ENCODE peak calls at places on chromosomes 2 and 18, in seven cellular contexts. C is HCT116, I is K562, Y is GM12878, O is SK-N-SH, N is H1, R is HepG2. G is an unnamed sample.

GRCh38 chr2:13968811-13969210 is 663.7 kb upstream of the LRATD1 start:
- DNase-seq in R (no peak), N (no peak), C (no peak), I (no peak), Y (no peak), O (no peak), G (no peak)

GRCh38 chr2:217074576-217075224 is 214.8 kb upstream of the TNP1 start:
- DNase-seq in O (no peak), N (no peak), R (no peak), I (no peak), Y (no peak), C (no peak), G (no peak)

GRCh38 chr2:157258520-157259326 is 1.2 kb downstream of the GALNT5 start:
- DNase-seq in R (no peak), C (no peak), O (no peak), I (peak), N (no peak), Y (no peak), G (no peak)

GRCh38 chr2:11104794-11105660 is 50.2 kb upstream of the SLC66A3 start:
- DNase-seq in Y (no peak), C (no peak), O (no peak), R (no peak), I (no peak), N (no peak), G (no peak)

GRCh38 chr2:187924293-187924692 is 367.4 kb upstream of the GULP1 start:
- DNase-seq in I (no peak), C (no peak), O (no peak), Y (no peak), N (no peak), R (no peak), G (no peak)

GRCh38 chr2:145593280-145593679 is 1073.4 kb upstream of the ZEB2 start:
- DNase-seq in N (no peak), Y (peak), O (no peak), C (no peak), I (no peak), R (no peak), G (no peak)

GRCh38 chr2:59149271-59149670 is 908.1 kb upstream of the FANCL start:
- DNase-seq in R (no peak), Y (no peak), O (no peak), I (no peak), N (no peak), C (no peak), G (no peak)

GRCh38 chr2:175282300-175282699 is 100.8 kb upstream of the ATP5MC3 start:
- DNase-seq in C (peak), Y (no peak), R (peak), I (peak), N (no peak), O (peak), G (peak)

GRCh38 chr18:40387130-40387821 is 1567.8 kb upstream of the PIK3C3 start:
- DNase-seq in I (no peak), R (no peak), C (no peak), O (no peak), N (no peak), Y (no peak), G (no peak)

GRCh38 chr2:202099515-202099914 is 26.5 kb downstream of the KIAA2012 start:
- DNase-seq in C (no peak), O (no peak), R (no peak), I (no peak), Y (no peak), N (no peak), G (no peak)

GRCh38 chr2:10140841-10141610 is 18.5 kb downstream of the RRM2 start:
- DNase-seq in Y (no peak), C (no peak), N (no peak), R (no peak), I (no peak), O (no peak), G (peak)

GRCh38 chr2:162636206-162636728 is 202.3 kb downstream of the KCNH7 start:
- DNase-seq in N (no peak), O (no peak), R (no peak), I (no peak), C (no peak), Y (no peak), G (no peak)

GRCh38 chr2:129379411-129379810 is 600.1 kb upstream of the RAB6C start:
- DNase-seq in C (no peak), N (no peak), O (no peak), I (no peak), Y (peak), R (no peak), G (no peak)

GRCh38 chr2:26646986-26647672 is 6.0 kb upstream of the CIB4 start:
- DNase-seq in C (no peak), Y (no peak), N (peak), I (no peak), R (no peak), O (no peak), G (no peak)

GRCh38 chr2:3277050-3277747 is 100.4 kb downstream of the EIPR1 start:
- DNase-seq in I (no peak), N (no peak), Y (no peak), C (no peak), R (no peak), O (no peak), G (no peak)

GRCh38 chr2:171531291-171531690 is 9.0 kb downstream of the CYBRD1 start:
- DNase-seq in I (no peak), R (no peak), Y (no peak), C (no peak), O (no peak), N (no peak), G (no peak)

GRCh38 chr2:223970343-223971128 is 13.3 kb downstream of the MRPL44 start:
- DNase-seq in O (peak), R (peak), C (peak), N (peak), Y (no peak), I (peak), G (peak)

GRCh38 chr2:182554950-182555349 is 128.1 kb upstream of the PDE1A start:
- DNase-seq in R (no peak), N (no peak), I (no peak), Y (no peak), C (no peak), O (peak), G (no peak)

GRCh38 chr18:6728809-6729246 is 688 bp upstream of the ARHGAP28 start:
- DNase-seq in N (no peak), C (no peak), R (no peak), I (peak), O (no peak), Y (no peak), G (no peak)

GRCh38 chr2:81670885-81671284 is 1366.3 kb upstream of the LRRTM1 start:
- DNase-seq in N (no peak), R (no peak), O (no peak), I (no peak), C (no peak), Y (no peak), G (no peak)

GRCh38 chr18:57353940-57354461 is 1.6 kb downstream of the ST8SIA3 start:
- DNase-seq in Y (no peak), C (no peak), R (peak), O (peak), I (peak), N (peak), G (peak)

GRCh38 chr18:12516049-12516677 is 108.4 kb downstream of the PRELID3A start:
- DNase-seq in Y (no peak), R (no peak), C (no peak), N (no peak), I (no peak), O (no peak), G (no peak)

GRCh38 chr18:39058386-39059000 is 1492.9 kb upstream of the CELF4 start:
- DNase-seq in Y (no peak), O (no peak), C (no peak), N (no peak), R (no peak), I (no peak), G (no peak)

GRCh38 chr2:96403481-96403880 is 67.9 kb downstream of the NCAPH start:
- DNase-seq in C (no peak), O (no peak), R (no peak), I (no peak), N (no peak), Y (no peak), G (no peak)

GRCh38 chr18:31652875-31653274 is 31.5 kb downstream of the B4GALT6 start:
- DNase-seq in N (no peak), R (no peak), I (no peak), Y (no peak), C (no peak), O (no peak), G (no peak)

GRCh38 chr2:16589465-16589864 is 76.2 kb downstream of the CYRIA start:
- DNase-seq in C (no peak), R (no peak), Y (no peak), I (no peak), O (no peak), N (no peak), G (no peak)

GRCh38 chr2:101692037-101692436 is 5.5 kb upstream of the MAP4K4 start:
- DNase-seq in Y (no peak), I (no peak), O (no peak), N (no peak), R (no peak), C (no peak), G (no peak)

GRCh38 chr2:108555572-108555971 is 21.3 kb downstream of the LIMS1 start:
- DNase-seq in Y (no peak), O (no peak), I (no peak), N (no peak), C (no peak), R (no peak), G (no peak)

GRCh38 chr2:177429688-177430325 is 37.2 kb downstream of the AGPS start:
- DNase-seq in I (no peak), Y (no peak), N (no peak), C (no peak), O (no peak), R (no peak), G (no peak)

GRCh38 chr18:5747678-5748077 is 147.6 kb downstream of the TMEM200C start:
- DNase-seq in I (no peak), Y (no peak), R (peak), O (no peak), N (no peak), C (no peak), G (no peak)

GRCh38 chr2:224359569-224359968 is 42.3 kb downstream of the FAM124B start:
- DNase-seq in C (no peak), R (peak), Y (no peak), O (peak), I (peak), N (peak), G (no peak)

GRCh38 chr2:70728128-70728527 is 39.9 kb downstream of the ADD2 start:
- DNase-seq in O (no peak), Y (no peak), C (no peak), I (no peak), N (peak), R (no peak), G (no peak)

GRCh38 chr18:36067118-36067957 is at the start of gene RPRD1A:
- DNase-seq in O (peak), Y (peak), R (peak), N (peak), C (peak), I (peak), G (peak)

GRCh38 chr2:184302506-184302905 is 295.8 kb upstream of the ZNF804A start:
- DNase-seq in I (no peak), O (no peak), C (no peak), R (no peak), Y (no peak), N (no peak), G (no peak)

GRCh38 chr2:203155406-203155805 is 83.4 kb upstream of the CYP20A1 start:
- DNase-seq in R (no peak), Y (no peak), O (no peak), C (peak), I (no peak), N (no peak), G (no peak)

GRCh38 chr2:160409480-160409879 is 84.1 kb downstream of the RBMS1 start:
- DNase-seq in R (no peak), N (no peak), C (no peak), Y (no peak), I (no peak), O (no peak), G (no peak)

GRCh38 chr2:222440670-222441422 is 16.5 kb downstream of the SGPP2 start:
- DNase-seq in Y (no peak), C (no peak), R (peak), I (no peak), O (no peak), N (no peak), G (no peak)

GRCh38 chr2:162257416-162257815 is 14.2 kb upstream of the FAP start:
- DNase-seq in O (no peak), C (no peak), Y (no peak), R (no peak), I (no peak), N (no peak), G (no peak)

GRCh38 chr2:178072383-178073301 is at the start of gene PDE11A:
- DNase-seq in R (peak), I (peak), O (peak), C (peak), Y (no peak), N (peak), G (peak)

DNA sequence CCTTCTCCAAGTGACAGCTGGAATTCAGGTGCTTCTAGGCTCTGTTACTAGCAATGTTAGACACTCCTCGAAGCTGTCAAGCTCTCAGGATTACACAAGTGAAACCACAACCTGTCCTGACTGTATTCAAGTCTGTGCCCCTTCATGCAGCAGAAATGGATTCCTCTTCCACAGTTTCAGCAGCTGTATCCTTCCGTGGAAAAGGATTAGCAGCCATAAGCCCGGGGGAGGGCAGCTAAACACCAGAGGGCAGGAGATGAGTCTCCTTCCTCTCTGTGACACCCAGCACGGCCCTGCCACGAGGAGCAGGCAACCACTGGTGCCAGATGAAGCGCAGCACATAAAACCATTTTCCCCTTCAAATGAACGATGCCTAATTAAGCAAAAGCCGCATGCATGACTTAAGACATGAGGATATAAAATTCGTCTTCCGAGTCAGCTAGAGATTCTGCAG is 1.2 kb downstream of the ST3GAL5 start:
- DNase-seq in O (peak), R (no peak), I (no peak), N (no peak), Y (no peak), C (no peak), G (no peak)
- TF ChIP-seq JUND in O (no peak), R (no peak), I (no peak), N (no peak), Y (no peak), C (no peak), G (no peak)

DNA sequence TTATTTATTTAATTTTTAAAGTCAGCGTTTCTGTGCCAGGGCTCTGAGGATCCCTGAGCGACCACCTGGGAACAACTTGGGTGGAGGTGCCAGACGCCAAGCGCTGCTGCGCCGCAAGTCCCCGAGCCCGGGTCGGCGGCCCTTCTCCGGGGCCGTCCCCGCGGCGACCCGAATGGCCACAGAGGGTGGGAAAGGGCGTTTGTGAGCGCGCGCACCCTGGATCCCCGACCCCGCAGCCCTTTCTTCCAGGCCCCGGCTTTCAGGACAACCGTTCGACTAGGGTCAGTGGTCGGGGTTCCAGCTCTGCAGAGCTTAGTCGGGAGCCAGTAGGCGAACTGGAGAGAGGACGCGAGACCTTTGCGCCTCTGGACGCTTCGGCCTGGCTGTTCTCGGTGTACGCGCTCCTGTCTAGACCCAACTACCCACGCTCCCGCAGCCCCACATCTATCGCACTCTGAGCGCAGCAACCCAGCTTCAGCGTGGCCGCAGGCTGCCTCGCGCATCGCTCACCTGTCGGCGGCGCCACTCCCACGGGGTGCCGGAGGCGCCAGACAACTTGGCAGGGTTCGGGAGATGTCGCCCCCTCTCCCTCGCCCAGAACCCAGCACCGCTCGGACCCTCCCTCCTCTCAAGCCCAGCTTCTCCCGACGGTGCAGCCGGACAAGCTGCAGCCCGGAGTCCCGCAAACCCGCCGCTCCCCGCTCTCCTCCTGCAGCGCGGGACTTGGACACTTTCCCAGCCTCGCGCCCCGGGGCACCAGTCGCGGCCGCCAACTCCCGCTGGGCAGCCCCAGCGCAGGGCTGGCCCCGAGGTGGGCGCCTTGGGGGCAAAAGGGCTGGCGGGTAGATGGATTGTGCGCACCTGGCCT is 785 bp downstream of the LYPD1 start:
- DNase-seq in R (no peak), O (peak), I (no peak), C (no peak), N (peak), Y (no peak), G (peak)
- TF ChIP-seq JUND in R (no peak), O (no peak), I (no peak), C (no peak), N (no peak), Y (no peak), G (no peak)

GRCh38 chr2:229170907-229171306 is 100.2 kb downstream of the PID1 start:
- DNase-seq in Y (no peak), I (no peak), N (no peak), O (no peak), R (no peak), C (no peak), G (no peak)

GRCh38 chr2:229173810-229174359 is 97.2 kb downstream of the PID1 start:
- DNase-seq in C (no peak), I (no peak), R (no peak), N (no peak), Y (no peak), O (no peak), G (no peak)

GRCh38 chr2:229174794-229175529 is 96.1 kb downstream of the PID1 start:
- DNase-seq in N (no peak), C (no peak), I (no peak), O (no peak), R (no peak), Y (no peak), G (no peak)

GRCh38 chr2:229169751-229170150 is 101.3 kb downstream of the PID1 start:
- DNase-seq in Y (no peak), R (no peak), O (no peak), I (no peak), C (no peak), N (no peak), G (no peak)

DNA sequence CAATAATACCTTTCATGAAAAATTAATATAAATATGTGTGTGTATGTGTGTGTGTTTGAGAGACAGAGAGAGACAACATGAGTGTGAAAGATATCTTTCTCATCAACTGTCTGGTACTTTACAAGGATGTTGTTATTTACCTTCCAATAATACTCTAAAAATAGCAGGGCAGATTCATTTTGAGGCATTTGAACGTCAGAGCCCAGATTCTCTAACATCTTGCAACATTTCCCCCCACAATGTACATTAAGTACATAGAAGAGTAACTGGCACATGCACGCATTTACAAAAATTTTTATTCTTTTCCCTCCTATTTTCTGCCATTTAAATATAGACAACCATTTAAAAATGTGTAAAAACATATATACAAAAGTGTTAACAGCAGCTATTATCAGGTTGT is 100.9 kb downstream of the PID1 start:
- DNase-seq in I (no peak), O (no peak), N (no peak), Y (no peak), C (no peak), R (no peak), G (no peak)
- TF ChIP-seq JUND in I (no peak), O (no peak), N (no peak), Y (no peak), C (no peak), R (no peak), G (no peak)

GRCh38 chr2:232315049-232315922 is 63.3 kb upstream of the ALPP start:
- DNase-seq in C (no peak), R (no peak), N (no peak), Y (peak), I (no peak), O (no peak), G (no peak)
- TF ChIP-seq JUND in C (no peak), R (no peak), N (no peak), Y (no peak), I (no peak), O (no peak), G (no peak)

DNA sequence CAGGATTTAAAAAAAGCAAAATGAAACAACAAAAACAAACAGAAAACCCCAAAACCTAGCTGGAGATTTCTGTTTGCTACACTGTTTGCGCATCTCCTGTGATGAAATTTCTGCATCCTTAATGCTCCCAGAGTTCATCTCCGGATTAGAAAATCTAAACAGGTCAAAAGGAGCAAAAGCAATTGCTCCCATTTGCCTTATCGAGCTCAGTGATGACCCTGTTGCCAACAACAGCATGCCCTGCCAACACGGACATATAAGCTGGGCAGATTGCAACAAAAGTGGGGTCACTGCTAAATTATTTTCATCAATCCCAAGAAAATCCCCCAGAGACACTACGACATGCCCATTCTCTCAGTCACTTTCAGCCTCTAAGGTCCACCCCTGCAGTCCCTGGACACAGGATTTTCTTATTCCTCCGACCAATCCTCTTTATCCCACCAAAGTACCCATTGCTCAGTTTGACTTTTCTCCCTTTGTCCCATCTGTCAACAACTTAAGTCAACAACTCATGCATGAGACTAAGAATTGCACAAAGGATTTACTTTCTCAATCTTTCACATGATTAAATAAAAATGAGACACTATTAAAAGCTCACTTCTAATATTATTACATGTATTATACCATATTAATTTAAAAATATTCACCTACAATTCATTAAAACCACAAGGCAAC is 67.8 kb downstream of the ABCG8 start:
- DNase-seq in O (no peak), N (no peak), R (peak), C (no peak), Y (no peak), I (no peak), G (no peak)
- TF ChIP-seq JUND in O (no peak), N (no peak), R (no peak), C (no peak), Y (no peak), I (no peak), G (no peak)